ENCODE peak calls at places on chromosomes 1 and 21, in four cellular contexts. J is GM12878, R is K562, O is HepG2. E is an unnamed sample.

GRCh38 chr1:30403732-30404131 is 319.7 kb downstream of the MATN1 start:
- DNase-seq in J (no peak), R (no peak), O (no peak), E (no peak)

GRCh38 chr1:225710804-225711203 is 57.9 kb upstream of the ENAH start:
- DNase-seq in J (no peak), R (no peak), O (no peak), E (no peak)

GRCh38 chr1:18874600-18874999 is 15.1 kb upstream of the TAS1R2 start:
- DNase-seq in J (no peak), R (no peak), O (no peak), E (no peak)

GRCh38 chr1:22888320-22889075 is 84.2 kb downstream of the LACTBL1 start:
- DNase-seq in J (no peak), R (no peak), O (no peak), E (no peak)

GRCh38 chr1:228364068-228364705 is 42.4 kb downstream of the TRIM11 start:
- DNase-seq in J (no peak), R (no peak), O (no peak), E (no peak)

GRCh38 chr21:41884501-41885030 is 5.4 kb upstream of the PRDM15 start:
- DNase-seq in J (no peak), R (no peak), O (no peak), E (no peak)

GRCh38 chr21:20343186-20343585 is 655.0 kb upstream of the NCAM2 start:
- DNase-seq in J (no peak), R (no peak), O (no peak), E (no peak)

GRCh38 chr1:180252638-180253536 is 22.8 kb downstream of the LHX4 start:
- DNase-seq in J (peak; percentile 37), R (peak; percentile 81), O (peak; percentile 51), E (peak; percentile 81)

GRCh38 chr1:204197068-204197467 is 777 bp upstream of the KISS1 start:
- DNase-seq in J (no peak), R (no peak), O (no peak), E (no peak)

GRCh38 chr1:3611170-3612019 is at the start of gene MEGF6:
- DNase-seq in J (no peak), R (peak; percentile 81), O (peak; percentile 43), E (peak; percentile 99)

GRCh38 chr1:79259390-79260336 is 253.1 kb upstream of the ADGRL4 start:
- DNase-seq in J (no peak), R (no peak), O (no peak), E (peak; percentile 58)

GRCh38 chr1:240074422-240074821 is 17.3 kb upstream of the FMN2 start:
- DNase-seq in J (no peak), R (no peak), O (no peak), E (no peak)

GRCh38 chr1:1305300-1306069 is 2.2 kb downstream of the ACAP3 start:
- DNase-seq in J (no peak), R (peak; percentile 90), O (peak; percentile 74), E (no peak)

GRCh38 chr1:203772836-203773235 is 7.9 kb downstream of the LAX1 start:
- DNase-seq in J (no peak), R (no peak), O (no peak), E (no peak)

GRCh38 chr1:53485478-53486394 is 26.5 kb downstream of the DMRTB1 start:
- DNase-seq in J (no peak), R (peak; percentile 87), O (peak; percentile 49), E (peak; percentile 92)

GRCh38 chr1:226371049-226371694 is 36.7 kb downstream of the PARP1 start:
- DNase-seq in J (no peak), R (no peak), O (no peak), E (no peak)

GRCh38 chr1:83697220-83697619 is 301.7 kb downstream of the TTLL7 start:
- DNase-seq in J (no peak), R (no peak), O (no peak), E (no peak)

GRCh38 chr1:36211841-36212240 is 12.4 kb upstream of the THRAP3 start:
- DNase-seq in J (no peak), R (no peak), O (no peak), E (no peak)

GRCh38 chr1:19081218-19081893 is 124.9 kb upstream of the IFFO2 start:
- DNase-seq in J (no peak), R (peak; percentile 82), O (no peak), E (no peak)

GRCh38 chr1:78715181-78715661 is 65.6 kb downstream of the IFI44 start:
- DNase-seq in J (no peak), R (no peak), O (no peak), E (no peak)

GRCh38 chr1:165854101-165854845 is 26.9 kb downstream of the UCK2 start:
- DNase-seq in J (no peak), R (no peak), O (no peak), E (no peak)

GRCh38 chr1:10031461-10031860 is 1.3 kb upstream of the UBE4B start:
- DNase-seq in J (no peak), R (no peak), O (no peak), E (no peak)

GRCh38 chr1:10032590-10033358 is at the start of gene UBE4B:
- DNase-seq in J (peak; percentile 83), R (peak; percentile 99), O (peak; percentile 94), E (peak; percentile 99)

GRCh38 chr1:10032287-10032589 is 520 bp upstream of the UBE4B start:
- DNase-seq in J (no peak), R (no peak), O (no peak), E (no peak)

GRCh38 chr1:10033359-10033845 is 644 bp downstream of the UBE4B start:
- DNase-seq in J (no peak), R (no peak), O (peak; percentile 51), E (no peak)
- TF ChIP-seq NFIC in J (no peak), R (no peak), O (no peak), E (no peak)

DNA sequence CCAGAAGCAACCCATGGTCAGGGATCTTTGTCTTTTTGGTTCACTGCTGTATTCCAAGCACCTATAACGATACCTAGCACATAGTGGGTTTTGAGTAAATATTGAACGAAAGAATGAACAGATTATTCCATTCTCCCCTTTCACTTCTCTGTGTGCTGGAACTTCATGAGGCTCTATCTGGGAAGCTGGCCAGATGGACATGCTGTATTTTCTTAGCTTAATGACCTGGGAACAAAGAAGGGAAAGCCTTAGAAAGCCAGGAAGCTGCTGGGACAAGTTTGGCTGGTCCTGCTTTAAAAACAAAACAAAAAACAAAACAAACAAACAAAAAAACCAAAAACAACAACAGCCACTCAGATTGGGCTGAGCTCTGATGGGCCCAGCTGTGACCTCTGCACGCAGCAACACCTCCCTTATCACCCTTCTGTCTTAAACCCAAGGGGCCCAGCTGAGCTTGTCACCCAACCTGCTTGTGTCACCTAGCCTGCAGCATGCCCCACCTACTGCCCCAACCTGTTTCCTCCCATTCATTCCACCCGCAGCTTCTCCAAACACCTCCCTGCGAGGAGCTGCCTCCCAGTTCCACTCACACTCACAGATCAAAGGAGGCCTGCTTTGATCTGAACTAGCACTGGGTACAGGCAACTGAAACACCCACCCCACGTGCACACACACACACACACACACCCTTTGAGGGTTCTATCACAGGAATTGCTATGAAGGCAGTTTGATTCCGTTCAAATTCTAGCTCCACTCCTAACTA is 37.1 kb downstream of the SLC30A1 start:
- DNase-seq in J (no peak), R (no peak), O (peak; percentile 25), E (no peak)
- TF ChIP-seq FOXM1 in J (no peak), R (no peak), O (no peak), E (no peak)

DNA sequence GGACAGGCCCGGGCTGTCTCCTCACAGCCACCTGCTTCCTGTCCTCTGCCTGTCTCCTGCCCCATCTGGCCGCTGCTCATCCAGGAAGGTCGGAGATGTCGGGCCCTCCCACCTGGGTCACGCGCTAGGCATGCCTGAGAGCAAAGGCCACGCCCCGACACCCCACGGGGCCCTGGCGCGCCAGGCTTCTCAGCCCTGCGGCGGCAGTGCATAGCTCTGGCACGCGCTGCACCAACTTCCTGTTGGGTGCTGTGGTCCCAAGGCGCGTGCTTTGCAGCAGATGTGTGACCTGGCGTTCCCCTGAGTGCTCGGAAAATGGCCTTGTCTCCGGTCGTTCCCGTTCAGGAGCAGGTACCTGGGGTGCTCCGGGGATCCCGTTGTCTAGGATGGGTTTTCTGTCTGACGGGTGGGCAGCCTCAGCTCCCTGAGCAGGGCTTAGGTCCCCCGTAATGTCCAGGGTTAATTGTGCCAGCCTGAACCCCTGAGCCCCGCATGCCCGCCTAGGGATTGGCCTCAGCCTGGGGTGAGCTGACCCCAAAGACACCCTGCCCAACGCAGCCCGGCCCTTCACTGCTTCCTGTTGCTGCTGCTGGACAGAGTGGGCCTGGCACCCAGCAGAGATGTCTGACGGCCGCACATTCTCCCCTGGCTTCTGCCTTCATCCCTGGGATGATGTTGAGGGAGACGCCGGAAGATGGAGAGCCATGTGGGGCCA is 19.4 kb upstream of the KCNAB2 start:
- DNase-seq in J (peak; percentile 83), R (no peak), O (peak; percentile 70), E (no peak)
- TF ChIP-seq SMC3 in J (no peak), R (no peak), O (no peak), E (no peak)

DNA sequence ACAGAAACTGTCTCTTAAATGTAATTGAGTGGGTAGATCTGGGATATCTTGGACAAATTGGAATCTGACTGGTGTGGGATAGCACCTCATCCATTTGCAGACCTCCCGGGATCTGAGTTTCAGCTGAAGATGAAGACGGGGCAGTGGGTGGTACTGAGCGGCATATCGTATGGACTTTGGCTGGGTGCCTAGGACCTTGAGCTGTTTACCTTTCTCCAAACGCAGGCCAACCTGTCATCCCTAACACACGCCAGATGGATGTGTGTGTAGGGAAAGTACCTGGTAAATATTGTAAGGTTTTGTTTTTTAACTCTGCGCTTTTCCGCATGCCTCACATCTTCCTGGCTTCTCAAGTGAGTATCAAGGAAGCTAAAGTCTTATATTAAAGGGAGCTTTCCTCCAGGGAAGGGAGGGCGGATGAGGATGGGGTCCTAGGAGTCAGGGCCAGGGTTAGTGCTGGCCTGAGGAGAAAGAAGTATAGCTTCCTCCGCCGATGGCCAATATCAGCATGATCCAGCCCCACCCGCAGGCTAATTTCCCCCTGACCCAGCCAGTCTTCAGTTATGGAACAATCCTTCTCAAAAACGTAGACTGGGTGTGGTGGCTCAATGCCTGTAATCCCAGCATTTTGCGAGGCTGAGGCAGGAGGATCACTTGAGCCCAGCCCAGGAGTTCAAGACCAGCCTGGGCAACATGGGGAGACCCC is 26.2 kb downstream of the ATP8B2 start:
- DNase-seq in J (no peak), R (no peak), O (peak; percentile 63), E (no peak)
- TF ChIP-seq NFIC in J (no peak), R (no peak), O (peak; percentile 53), E (no peak)